ENCODE peak calls at places on chromosome 4, in eight cellular contexts. One of them, this sample, is unnamed.

GRCh38 chr4:38132843-38133662 is 172.9 kb downstream of the PTTG2 start:
- DNase-seq in activated T-helper 1 cell treated with Interleukin-2 at 50 U/mL for 16 hours: no peak
- DNase-seq in Right ventricle myocardium superior: no peak
- DNase-seq in GM19239: no peak
- DNase-seq in dorsolateral prefrontal cortex: no peak
- DNase-seq in HepG2: peak
- DNase-seq in COR-L47: no peak
- DNase-seq in effector memory CD8-positive, alpha-beta T cell: no peak
- DNase-seq in this sample: no peak

GRCh38 chr4:177907736-177908424 is 465.6 kb upstream of the AGA start:
- DNase-seq in activated T-helper 1 cell treated with Interleukin-2 at 50 U/mL for 16 hours: no peak
- DNase-seq in Right ventricle myocardium superior: no peak
- DNase-seq in GM19239: no peak
- DNase-seq in dorsolateral prefrontal cortex: no peak
- DNase-seq in HepG2: no peak
- DNase-seq in COR-L47: no peak
- DNase-seq in effector memory CD8-positive, alpha-beta T cell: no peak
- DNase-seq in this sample: no peak

GRCh38 chr4:95547708-95548471 is 883 bp downstream of the UNC5C start:
- DNase-seq in activated T-helper 1 cell treated with Interleukin-2 at 50 U/mL for 16 hours: no peak
- DNase-seq in Right ventricle myocardium superior: peak
- DNase-seq in GM19239: no peak
- DNase-seq in dorsolateral prefrontal cortex: peak
- DNase-seq in HepG2: no peak
- DNase-seq in COR-L47: no peak
- DNase-seq in effector memory CD8-positive, alpha-beta T cell: no peak
- DNase-seq in this sample: no peak

GRCh38 chr4:147550626-147551250 is 66.5 kb upstream of the TMEM184C start:
- DNase-seq in activated T-helper 1 cell treated with Interleukin-2 at 50 U/mL for 16 hours: no peak
- DNase-seq in Right ventricle myocardium superior: no peak
- DNase-seq in GM19239: peak
- DNase-seq in dorsolateral prefrontal cortex: no peak
- DNase-seq in HepG2: no peak
- DNase-seq in COR-L47: no peak
- DNase-seq in effector memory CD8-positive, alpha-beta T cell: no peak
- DNase-seq in this sample: no peak

GRCh38 chr4:150080335-150080734 is 2.1 kb downstream of the DCLK2 start:
- DNase-seq in activated T-helper 1 cell treated with Interleukin-2 at 50 U/mL for 16 hours: no peak
- DNase-seq in Right ventricle myocardium superior: no peak
- DNase-seq in GM19239: no peak
- DNase-seq in dorsolateral prefrontal cortex: no peak
- DNase-seq in HepG2: no peak
- DNase-seq in COR-L47: no peak
- DNase-seq in effector memory CD8-positive, alpha-beta T cell: no peak
- DNase-seq in this sample: no peak

GRCh38 chr4:149113804-149114430 is 671.7 kb upstream of the NR3C2 start:
- DNase-seq in activated T-helper 1 cell treated with Interleukin-2 at 50 U/mL for 16 hours: no peak
- DNase-seq in Right ventricle myocardium superior: no peak
- DNase-seq in GM19239: no peak
- DNase-seq in dorsolateral prefrontal cortex: no peak
- DNase-seq in HepG2: no peak
- DNase-seq in COR-L47: no peak
- DNase-seq in effector memory CD8-positive, alpha-beta T cell: no peak
- DNase-seq in this sample: no peak

GRCh38 chr4:107740381-107740780 is 20.3 kb upstream of the PAPSS1 start:
- DNase-seq in activated T-helper 1 cell treated with Interleukin-2 at 50 U/mL for 16 hours: no peak
- DNase-seq in Right ventricle myocardium superior: no peak
- DNase-seq in GM19239: no peak
- DNase-seq in dorsolateral prefrontal cortex: no peak
- DNase-seq in HepG2: no peak
- DNase-seq in COR-L47: no peak
- DNase-seq in effector memory CD8-positive, alpha-beta T cell: no peak
- DNase-seq in this sample: no peak

GRCh38 chr4:835148-836002 is 9.4 kb upstream of the CPLX1 start:
- DNase-seq in activated T-helper 1 cell treated with Interleukin-2 at 50 U/mL for 16 hours: no peak
- DNase-seq in Right ventricle myocardium superior: peak
- DNase-seq in GM19239: no peak
- DNase-seq in dorsolateral prefrontal cortex: no peak
- DNase-seq in HepG2: peak
- DNase-seq in COR-L47: peak
- DNase-seq in effector memory CD8-positive, alpha-beta T cell: no peak
- DNase-seq in this sample: peak

GRCh38 chr4:129455462-129455861 is 359.5 kb downstream of the C4orf33 start:
- DNase-seq in activated T-helper 1 cell treated with Interleukin-2 at 50 U/mL for 16 hours: no peak
- DNase-seq in Right ventricle myocardium superior: no peak
- DNase-seq in GM19239: no peak
- DNase-seq in dorsolateral prefrontal cortex: no peak
- DNase-seq in HepG2: no peak
- DNase-seq in COR-L47: peak
- DNase-seq in effector memory CD8-positive, alpha-beta T cell: no peak
- DNase-seq in this sample: peak

GRCh38 chr4:147754037-147754445 is 22.2 kb downstream of the ARHGAP10 start:
- DNase-seq in activated T-helper 1 cell treated with Interleukin-2 at 50 U/mL for 16 hours: no peak
- DNase-seq in Right ventricle myocardium superior: no peak
- DNase-seq in GM19239: no peak
- DNase-seq in dorsolateral prefrontal cortex: no peak
- DNase-seq in HepG2: no peak
- DNase-seq in COR-L47: no peak
- DNase-seq in effector memory CD8-positive, alpha-beta T cell: no peak
- DNase-seq in this sample: no peak

GRCh38 chr4:62302710-62303109 is 1102.6 kb downstream of the ADGRL3 start:
- DNase-seq in activated T-helper 1 cell treated with Interleukin-2 at 50 U/mL for 16 hours: no peak
- DNase-seq in Right ventricle myocardium superior: no peak
- DNase-seq in GM19239: no peak
- DNase-seq in dorsolateral prefrontal cortex: no peak
- DNase-seq in HepG2: no peak
- DNase-seq in COR-L47: no peak
- DNase-seq in effector memory CD8-positive, alpha-beta T cell: no peak
- DNase-seq in this sample: no peak

GRCh38 chr4:17817027-17817426 is 6.2 kb downstream of the NCAPG start:
- DNase-seq in activated T-helper 1 cell treated with Interleukin-2 at 50 U/mL for 16 hours: no peak
- DNase-seq in Right ventricle myocardium superior: no peak
- DNase-seq in GM19239: no peak
- DNase-seq in dorsolateral prefrontal cortex: no peak
- DNase-seq in HepG2: peak
- DNase-seq in COR-L47: peak
- DNase-seq in effector memory CD8-positive, alpha-beta T cell: no peak
- DNase-seq in this sample: peak

GRCh38 chr4:62548108-62548524 is 1348.0 kb downstream of the ADGRL3 start:
- DNase-seq in activated T-helper 1 cell treated with Interleukin-2 at 50 U/mL for 16 hours: no peak
- DNase-seq in Right ventricle myocardium superior: peak
- DNase-seq in GM19239: no peak
- DNase-seq in dorsolateral prefrontal cortex: no peak
- DNase-seq in HepG2: peak
- DNase-seq in COR-L47: no peak
- DNase-seq in effector memory CD8-positive, alpha-beta T cell: no peak
- DNase-seq in this sample: no peak

GRCh38 chr4:1180663-1181062 is 8.3 kb upstream of the SPON2 start:
- DNase-seq in activated T-helper 1 cell treated with Interleukin-2 at 50 U/mL for 16 hours: no peak
- DNase-seq in Right ventricle myocardium superior: no peak
- DNase-seq in GM19239: no peak
- DNase-seq in dorsolateral prefrontal cortex: no peak
- DNase-seq in HepG2: no peak
- DNase-seq in COR-L47: no peak
- DNase-seq in effector memory CD8-positive, alpha-beta T cell: no peak
- DNase-seq in this sample: no peak

GRCh38 chr4:150033937-150034336 is 44.3 kb upstream of the DCLK2 start:
- DNase-seq in activated T-helper 1 cell treated with Interleukin-2 at 50 U/mL for 16 hours: no peak
- DNase-seq in Right ventricle myocardium superior: no peak
- DNase-seq in GM19239: no peak
- DNase-seq in dorsolateral prefrontal cortex: no peak
- DNase-seq in HepG2: no peak
- DNase-seq in COR-L47: peak
- DNase-seq in effector memory CD8-positive, alpha-beta T cell: no peak
- DNase-seq in this sample: peak

GRCh38 chr4:29453421-29453820 is 1266.7 kb upstream of the PCDH7 start:
- DNase-seq in activated T-helper 1 cell treated with Interleukin-2 at 50 U/mL for 16 hours: no peak
- DNase-seq in Right ventricle myocardium superior: no peak
- DNase-seq in GM19239: no peak
- DNase-seq in dorsolateral prefrontal cortex: no peak
- DNase-seq in HepG2: no peak
- DNase-seq in COR-L47: no peak
- DNase-seq in effector memory CD8-positive, alpha-beta T cell: no peak
- DNase-seq in this sample: no peak

GRCh38 chr4:112003508-112003907 is 141.7 kb upstream of the FAM241A start:
- DNase-seq in activated T-helper 1 cell treated with Interleukin-2 at 50 U/mL for 16 hours: no peak
- DNase-seq in Right ventricle myocardium superior: no peak
- DNase-seq in GM19239: no peak
- DNase-seq in dorsolateral prefrontal cortex: no peak
- DNase-seq in HepG2: no peak
- DNase-seq in COR-L47: no peak
- DNase-seq in effector memory CD8-positive, alpha-beta T cell: no peak
- DNase-seq in this sample: no peak